ENCODE peak calls at places on chromosomes 5 and 9, in eight cellular contexts. A is dorsolateral prefrontal cortex, D is brain microvascular endothelial cell, Q is A549, L is Peyer's patch, B is upper lobe of right lung, N is AG04450, O is suprapubic skin. E is an unnamed sample.
A peak's percentile ranks its signal among the peaks of the same experiment; 100 is the strongest.

GRCh38 chr5:172881691-172882370 is 47.8 kb downstream of the ERGIC1 start:
- DNase-seq in O (no peak), N (no peak), A (no peak), L (no peak), Q (no peak), D (peak; percentile 96), B (peak; percentile 81), E (no peak)

GRCh38 chr5:122145906-122146305 is 16.6 kb downstream of the ZNF474 start:
- DNase-seq in A (no peak), B (no peak), Q (no peak), O (no peak), L (no peak), D (no peak), N (no peak), E (no peak)

GRCh38 chr5:2739360-2740050 is 12.0 kb downstream of the IRX2 start:
- DNase-seq in N (no peak), D (no peak), Q (no peak), B (peak; percentile 75), O (no peak), A (no peak), L (no peak), E (peak; percentile 29)

GRCh38 chr5:174344335-174344734 is 298.8 kb downstream of the NSG2 start:
- DNase-seq in D (no peak), L (no peak), A (no peak), B (no peak), Q (no peak), N (no peak), O (no peak), E (no peak)

GRCh38 chr9:91536211-91536691 is 112.6 kb upstream of the NFIL3 start:
- DNase-seq in B (no peak), A (no peak), L (peak; percentile 51), O (no peak), D (peak; percentile 72), N (peak; percentile 26), Q (peak; percentile 72), E (peak; percentile 74)

GRCh38 chr5:1105350-1106265 is 6.3 kb downstream of the SLC12A7 start:
- DNase-seq in A (no peak), D (no peak), N (no peak), B (no peak), Q (peak; percentile 74), O (no peak), L (peak; percentile 88), E (no peak)

GRCh38 chr5:67095346-67095871 is 101.2 kb downstream of the CD180 start:
- DNase-seq in O (peak; percentile 85), D (peak; percentile 25), N (no peak), A (no peak), Q (peak; percentile 50), B (peak; percentile 64), L (peak; percentile 60), E (no peak)

GRCh38 chr9:72596451-72597180 is 75.2 kb downstream of the TMC1 start:
- DNase-seq in O (no peak), L (no peak), N (no peak), Q (no peak), B (no peak), A (no peak), D (no peak), E (no peak)

GRCh38 chr5:162882629-162883028 is 554.8 kb upstream of the CCNG1 start:
- DNase-seq in B (no peak), Q (no peak), O (no peak), L (no peak), D (no peak), N (no peak), A (no peak), E (no peak)

GRCh38 chr5:170633235-170634041 is 129.6 kb downstream of the KCNIP1 start:
- DNase-seq in Q (peak; percentile 69), D (peak; percentile 71), L (no peak), A (no peak), N (peak; percentile 36), O (no peak), B (peak; percentile 60), E (peak; percentile 69)

DNA sequence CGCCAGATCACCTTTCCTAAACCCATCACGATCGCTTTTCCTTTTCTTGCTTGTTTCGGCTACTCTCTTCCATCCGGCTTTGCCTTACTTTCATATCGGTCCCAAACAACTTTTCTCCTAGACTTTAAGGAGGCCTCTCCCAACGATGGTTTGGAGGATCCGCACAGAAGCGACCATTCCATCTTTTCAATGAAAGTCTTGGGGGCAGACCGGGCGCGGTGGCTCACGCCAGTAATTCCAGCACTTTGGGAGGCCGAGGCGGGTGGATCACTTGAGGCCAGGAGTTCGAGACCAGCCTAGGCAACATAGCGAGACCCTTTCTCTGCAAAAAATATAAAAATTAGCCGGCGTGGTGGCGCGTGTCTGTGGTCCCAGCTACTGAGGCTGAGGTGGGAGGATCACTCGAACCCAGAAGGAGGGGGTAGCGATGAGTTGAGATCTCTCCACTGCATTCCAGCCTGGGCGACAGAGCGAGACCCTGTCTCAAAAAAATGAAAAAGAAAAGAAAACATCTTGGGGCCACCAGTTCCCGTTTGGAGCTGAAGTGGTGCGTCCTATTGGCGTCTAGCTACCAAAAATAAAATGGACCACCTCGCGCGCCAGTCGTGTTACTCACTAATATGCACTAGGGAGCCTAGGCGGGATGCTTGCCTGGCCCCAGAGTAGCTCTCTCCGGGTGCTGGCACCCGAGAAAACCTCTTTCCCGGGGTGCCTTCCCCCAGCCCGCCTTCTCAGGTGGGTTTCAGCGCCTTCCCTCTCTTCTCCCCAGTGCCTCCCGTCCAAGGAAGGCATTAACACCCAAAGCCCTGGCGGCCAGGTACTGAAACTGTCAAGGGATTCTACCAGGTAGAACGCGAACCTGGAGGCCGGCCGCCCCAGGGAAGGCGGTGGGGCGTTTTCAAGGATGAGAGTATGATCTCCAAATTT is 800 bp upstream of the AP3B1 start:
- DNase-seq in Q (peak; percentile 42), B (peak; percentile 75), N (no peak), L (peak; percentile 64), A (no peak), D (no peak), O (peak; percentile 80), E (peak; percentile 62)
- TF ChIP-seq CTCF in Q (no peak), B (peak; percentile 35), N (peak; percentile 39), L (peak; percentile 51), A (no peak), D (peak; percentile 56), O (no peak), E (peak; percentile 62)

GRCh38 chr5:32314658-32315057 is 1.9 kb upstream of the MTMR12 start:
- DNase-seq in N (no peak), Q (no peak), A (no peak), O (no peak), L (no peak), B (no peak), D (no peak), E (no peak)
- H3K27ac ChIP-seq in N (no peak overlapping the region), Q (no peak overlapping the region), A (no peak overlapping the region), O (no peak overlapping the region), L (no peak overlapping the region), B (no peak overlapping the region), D (no peak overlapping the region), E (no peak overlapping the region)

GRCh38 chr5:54552446-54552845 is 34.9 kb downstream of the SNX18 start:
- DNase-seq in O (no peak), B (no peak), N (no peak), Q (no peak), D (no peak), L (no peak), A (no peak), E (no peak)

GRCh38 chr5:54548565-54548964 is 31.0 kb downstream of the SNX18 start:
- DNase-seq in Q (no peak), D (peak; percentile 35), L (no peak), O (no peak), B (no peak), A (no peak), N (no peak), E (no peak)

GRCh38 chr5:54553659-54554207 is 36.2 kb downstream of the SNX18 start:
- DNase-seq in D (no peak), O (no peak), Q (no peak), B (no peak), N (no peak), A (peak; percentile 40), L (no peak), E (no peak)

GRCh38 chr5:54551292-54551691 is 33.7 kb downstream of the SNX18 start:
- DNase-seq in D (no peak), A (no peak), Q (no peak), N (no peak), O (no peak), L (no peak), B (no peak), E (no peak)

GRCh38 chr5:54551906-54552305 is 34.3 kb downstream of the SNX18 start:
- DNase-seq in D (no peak), B (no peak), N (no peak), A (peak; percentile 40), L (no peak), Q (no peak), O (no peak), E (no peak)
- TF ChIP-seq CTCF in D (no peak), B (no peak), N (no peak), A (no peak), L (no peak), Q (no peak), O (no peak), E (no peak)

GRCh38 chr9:134375011-134375390 is 48.7 kb downstream of the RXRA start:
- DNase-seq in Q (no peak), A (no peak), B (peak; percentile 88), D (no peak), O (no peak), N (no peak), L (no peak), E (no peak)
- H3K27ac ChIP-seq in Q (peak overlapping the region; percentile 97), A (peak overlapping the region; percentile 75), B (peak overlapping the region; percentile 89), D (no peak overlapping the region), O (peak overlapping the region; percentile 90), N (peak overlapping the region; percentile 21), L (peak overlapping the region; percentile 35), E (peak overlapping the region; percentile 99)

GRCh38 chr9:2662496-2662895 is 40.9 kb downstream of the VLDLR start:
- DNase-seq in D (no peak), Q (peak; percentile 13), B (no peak), L (no peak), A (peak; percentile 50), O (no peak), N (no peak), E (no peak)
- TF ChIP-seq CTCF in D (peak; percentile 54), Q (peak; percentile 22), B (no peak), L (no peak), A (peak; percentile 46), O (no peak), N (no peak), E (no peak)